ENCODE peak calls at places on chromosomes 5 and 9, in four cellular contexts. U is naive thymus-derived CD8-positive, alpha-beta T cell; V is gastrocnemius medialis; A is T-helper 1 cell. N is an unnamed sample.

GRCh38 chr5:418681-419121 is 24.3 kb upstream of the EXOC3 start:
- DNase-seq in V (no peak), U (no peak), A (no peak), N (no peak)

GRCh38 chr5:102691434-102691833 is 63.7 kb upstream of the PAM start:
- DNase-seq in A (no peak), V (no peak), U (no peak), N (no peak)

GRCh38 chr5:179435731-179436315 is 90.6 kb upstream of the ADAMTS2 start:
- DNase-seq in V (no peak), A (no peak), U (no peak), N (no peak)

GRCh38 chr9:91182429-91182828 is 179.3 kb downstream of the AUH start:
- DNase-seq in A (no peak), V (no peak), U (no peak), N (no peak)

GRCh38 chr9:107044872-107045271 is 181.9 kb downstream of the ZNF462 start:
- DNase-seq in A (no peak), U (no peak), V (no peak), N (no peak)

GRCh38 chr5:106862450-106863193 is 808.1 kb downstream of the EFNA5 start:
- DNase-seq in U (no peak), A (no peak), V (no peak), N (no peak)

GRCh38 chr5:42750507-42750906 is 6.1 kb upstream of the CCDC152 start:
- DNase-seq in V (no peak), A (no peak), U (no peak), N (no peak)

GRCh38 chr9:70061776-70062175 is 18.1 kb downstream of the MAMDC2 start:
- DNase-seq in A (no peak), U (no peak), V (no peak), N (peak)

GRCh38 chr9:91948423-91949292 is 1.4 kb downstream of the ROR2 start:
- DNase-seq in U (no peak), A (peak), V (no peak), N (peak)

GRCh38 chr9:82209797-82210470 is 221.4 kb downstream of the SPATA31D1 start:
- DNase-seq in V (no peak), A (no peak), U (no peak), N (peak)

GRCh38 chr5:131863700-131864099 is 66.9 kb upstream of the FNIP1 start:
- DNase-seq in V (no peak), U (no peak), A (no peak), N (no peak)

GRCh38 chr9:124339603-124340146 is 75.6 kb downstream of the PSMB7 start:
- DNase-seq in U (no peak), V (no peak), A (no peak), N (no peak)

GRCh38 chr5:137075163-137075970 is 423.8 kb downstream of the SPOCK1 start:
- DNase-seq in V (no peak), U (no peak), A (peak), N (peak)

GRCh38 chr9:134492281-134492691 is 149.3 kb upstream of the COL5A1 start:
- DNase-seq in A (no peak), U (peak), V (no peak), N (peak)

GRCh38 chr5:58066076-58066475 is 393.8 kb downstream of the PLK2 start:
- DNase-seq in A (no peak), U (no peak), V (no peak), N (no peak)

GRCh38 chr9:14511452-14511851 is 181.8 kb downstream of the ZDHHC21 start:
- DNase-seq in U (no peak), A (no peak), V (no peak), N (peak)

GRCh38 chr9:126147186-126147585 is 179.4 kb upstream of the MVB12B start:
- DNase-seq in U (no peak), A (no peak), V (no peak), N (no peak)

GRCh38 chr5:88142801-88143692 is 125.6 kb downstream of the TMEM161B start:
- DNase-seq in U (no peak), A (no peak), V (no peak), N (peak)

GRCh38 chr5:38403407-38403806 is 145.0 kb downstream of the EGFLAM start:
- DNase-seq in V (no peak), U (no peak), A (no peak), N (no peak)

GRCh38 chr9:36140086-36141084 is 3.9 kb downstream of the GLIPR2 start:
- DNase-seq in V (no peak), U (no peak), A (peak), N (no peak)

GRCh38 chr5:97476852-97477534 is 293.9 kb upstream of the RIOK2 start:
- DNase-seq in U (no peak), A (no peak), V (no peak), N (no peak)

GRCh38 chr9:16413509-16414016 is 456.9 kb downstream of the BNC2 start:
- DNase-seq in A (no peak), V (peak), U (no peak), N (peak)

GRCh38 chr5:180464603-180464970 is 29.6 kb upstream of the CNOT6 start:
- DNase-seq in V (no peak), U (no peak), A (no peak), N (no peak)

GRCh38 chr9:27924502-27924901 is 351.2 kb upstream of the C9orf72 start:
- DNase-seq in V (no peak), A (no peak), U (no peak), N (no peak)

GRCh38 chr5:59660737-59661136 is 232.8 kb downstream of the PDE4D start:
- DNase-seq in V (no peak), A (no peak), U (no peak), N (peak)

GRCh38 chr5:139378101-139378825 is 4.8 kb downstream of the SLC23A1 start:
- DNase-seq in U (no peak), A (no peak), V (no peak), N (no peak)

GRCh38 chr9:110050925-110051355 is 157.0 kb downstream of the C9orf152 start:
- DNase-seq in U (no peak), V (no peak), A (peak), N (peak)

GRCh38 chr5:32526815-32527214 is 58.5 kb upstream of the SUB1 start:
- DNase-seq in V (no peak), U (no peak), A (no peak), N (peak)

GRCh38 chr5:160259341-160259740 is 30.0 kb downstream of the FABP6 start:
- DNase-seq in U (peak), A (no peak), V (no peak), N (no peak)

GRCh38 chr9:135476981-135477380 is 2.6 kb upstream of the PPP1R26 start:
- DNase-seq in A (no peak), U (no peak), V (no peak), N (peak)

GRCh38 chr9:20872340-20872977 is 159.0 kb downstream of the HACD4 start:
- DNase-seq in U (no peak), A (no peak), V (no peak), N (peak)